ENCODE peak calls at places on chromosomes 13 and 19, in seven cellular contexts. One of them, this sample, is unnamed.

GRCh38 chr19:50051964-50052363 is 26.2 kb downstream of the ZNF473 start:
- DNase-seq in IMR-90: no peak
- DNase-seq in fibroblast of mammary gland: no peak
- DNase-seq in lower lobe of right lung: no peak
- DNase-seq in GM23338: no peak
- DNase-seq in psoas muscle: no peak
- DNase-seq in Caco-2: no peak
- DNase-seq in this sample: no peak

GRCh38 chr13:42266464-42266863 is 5.5 kb upstream of the AKAP11 start:
- DNase-seq in IMR-90: peak; percentile 79
- DNase-seq in fibroblast of mammary gland: peak; percentile 59
- DNase-seq in lower lobe of right lung: no peak
- DNase-seq in GM23338: peak; percentile 12
- DNase-seq in psoas muscle: no peak
- DNase-seq in Caco-2: no peak
- DNase-seq in this sample: no peak

GRCh38 chr19:30685601-30686000 is 313.4 kb downstream of the ZNF536 start:
- DNase-seq in IMR-90: no peak
- DNase-seq in fibroblast of mammary gland: no peak
- DNase-seq in lower lobe of right lung: no peak
- DNase-seq in GM23338: no peak
- DNase-seq in psoas muscle: no peak
- DNase-seq in Caco-2: no peak
- DNase-seq in this sample: no peak

GRCh38 chr13:110356362-110356761 is 49.3 kb downstream of the COL4A2 start:
- DNase-seq in IMR-90: no peak
- DNase-seq in fibroblast of mammary gland: no peak
- DNase-seq in lower lobe of right lung: no peak
- DNase-seq in GM23338: no peak
- DNase-seq in psoas muscle: peak; percentile 51
- DNase-seq in Caco-2: no peak
- DNase-seq in this sample: no peak

GRCh38 chr19:33194884-33195710 is 967 bp downstream of the LRP3 start:
- DNase-seq in IMR-90: peak; percentile 48
- DNase-seq in fibroblast of mammary gland: peak; percentile 62
- DNase-seq in lower lobe of right lung: no peak
- DNase-seq in GM23338: peak; percentile 58
- DNase-seq in psoas muscle: no peak
- DNase-seq in Caco-2: no peak
- DNase-seq in this sample: no peak

GRCh38 chr13:108760129-108760528 is 130.7 kb downstream of the MYO16 start:
- DNase-seq in IMR-90: no peak
- DNase-seq in fibroblast of mammary gland: no peak
- DNase-seq in lower lobe of right lung: no peak
- DNase-seq in GM23338: no peak
- DNase-seq in psoas muscle: no peak
- DNase-seq in Caco-2: no peak
- DNase-seq in this sample: no peak

GRCh38 chr13:60226507-60226906 is 62.8 kb upstream of the DIAPH3 start:
- DNase-seq in IMR-90: peak; percentile 47
- DNase-seq in fibroblast of mammary gland: peak; percentile 35
- DNase-seq in lower lobe of right lung: no peak
- DNase-seq in GM23338: peak; percentile 51
- DNase-seq in psoas muscle: no peak
- DNase-seq in Caco-2: peak; percentile 79
- DNase-seq in this sample: peak; percentile 4

GRCh38 chr19:44574201-44574950 is 39.0 kb upstream of the IGSF23 start:
- DNase-seq in IMR-90: no peak
- DNase-seq in fibroblast of mammary gland: no peak
- DNase-seq in lower lobe of right lung: no peak
- DNase-seq in GM23338: no peak
- DNase-seq in psoas muscle: no peak
- DNase-seq in Caco-2: no peak
- DNase-seq in this sample: no peak

GRCh38 chr19:43446746-43447489 is 18.5 kb downstream of the LYPD3 start:
- DNase-seq in IMR-90: peak; percentile 65
- DNase-seq in fibroblast of mammary gland: peak; percentile 71
- DNase-seq in lower lobe of right lung: peak; percentile 85
- DNase-seq in GM23338: peak; percentile 89
- DNase-seq in psoas muscle: peak; percentile 88
- DNase-seq in Caco-2: peak; percentile 71
- DNase-seq in this sample: no peak

DNA sequence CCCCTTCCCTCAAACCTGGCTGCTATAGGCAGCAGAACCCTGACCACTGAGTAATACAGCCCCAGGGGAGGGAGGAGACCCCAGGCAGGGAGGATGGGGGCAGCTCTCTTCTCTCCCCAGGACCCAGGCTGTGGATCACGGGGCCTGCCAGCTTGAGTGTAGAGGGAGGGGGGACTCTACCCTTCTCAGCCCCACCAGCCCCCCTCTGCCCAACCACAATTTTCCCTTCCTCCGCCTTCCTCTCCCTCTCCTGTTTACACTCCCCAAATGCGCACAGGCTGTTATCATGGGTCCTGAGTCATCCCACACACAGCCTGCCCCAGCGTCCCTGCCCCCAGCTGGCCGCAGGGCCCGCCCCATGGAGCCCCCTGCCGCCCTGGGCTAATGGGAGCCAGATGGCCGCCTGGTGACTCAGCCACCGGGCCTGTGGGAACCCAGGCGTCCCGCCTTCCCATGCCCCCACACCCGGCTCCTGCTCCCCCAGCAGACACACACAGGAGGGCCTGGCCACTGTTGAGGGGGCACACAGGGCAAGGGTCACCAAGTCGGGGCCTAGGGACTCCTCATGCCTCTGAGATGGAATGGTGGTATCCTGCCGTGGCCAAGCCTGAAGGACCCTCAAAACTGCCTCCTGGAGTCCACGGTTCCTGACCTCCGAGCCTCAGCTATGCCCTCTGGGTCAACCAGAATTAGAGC is 13.6 kb downstream of the CCDC97 start:
- DNase-seq in IMR-90: peak; percentile 98
- DNase-seq in fibroblast of mammary gland: peak; percentile 97
- DNase-seq in lower lobe of right lung: no peak
- DNase-seq in GM23338: peak; percentile 37
- DNase-seq in psoas muscle: peak; percentile 88
- DNase-seq in Caco-2: no peak
- DNase-seq in this sample: peak; percentile 92
- H3K4me3 ChIP-seq in IMR-90: no peak overlapping the region
- H3K4me3 ChIP-seq in fibroblast of mammary gland: peak overlapping the region; percentile 12
- H3K4me3 ChIP-seq in lower lobe of right lung: no peak overlapping the region
- H3K4me3 ChIP-seq in GM23338: no peak overlapping the region
- H3K4me3 ChIP-seq in psoas muscle: no peak overlapping the region
- H3K4me3 ChIP-seq in Caco-2: no peak overlapping the region
- H3K4me3 ChIP-seq in this sample: no peak overlapping the region

DNA sequence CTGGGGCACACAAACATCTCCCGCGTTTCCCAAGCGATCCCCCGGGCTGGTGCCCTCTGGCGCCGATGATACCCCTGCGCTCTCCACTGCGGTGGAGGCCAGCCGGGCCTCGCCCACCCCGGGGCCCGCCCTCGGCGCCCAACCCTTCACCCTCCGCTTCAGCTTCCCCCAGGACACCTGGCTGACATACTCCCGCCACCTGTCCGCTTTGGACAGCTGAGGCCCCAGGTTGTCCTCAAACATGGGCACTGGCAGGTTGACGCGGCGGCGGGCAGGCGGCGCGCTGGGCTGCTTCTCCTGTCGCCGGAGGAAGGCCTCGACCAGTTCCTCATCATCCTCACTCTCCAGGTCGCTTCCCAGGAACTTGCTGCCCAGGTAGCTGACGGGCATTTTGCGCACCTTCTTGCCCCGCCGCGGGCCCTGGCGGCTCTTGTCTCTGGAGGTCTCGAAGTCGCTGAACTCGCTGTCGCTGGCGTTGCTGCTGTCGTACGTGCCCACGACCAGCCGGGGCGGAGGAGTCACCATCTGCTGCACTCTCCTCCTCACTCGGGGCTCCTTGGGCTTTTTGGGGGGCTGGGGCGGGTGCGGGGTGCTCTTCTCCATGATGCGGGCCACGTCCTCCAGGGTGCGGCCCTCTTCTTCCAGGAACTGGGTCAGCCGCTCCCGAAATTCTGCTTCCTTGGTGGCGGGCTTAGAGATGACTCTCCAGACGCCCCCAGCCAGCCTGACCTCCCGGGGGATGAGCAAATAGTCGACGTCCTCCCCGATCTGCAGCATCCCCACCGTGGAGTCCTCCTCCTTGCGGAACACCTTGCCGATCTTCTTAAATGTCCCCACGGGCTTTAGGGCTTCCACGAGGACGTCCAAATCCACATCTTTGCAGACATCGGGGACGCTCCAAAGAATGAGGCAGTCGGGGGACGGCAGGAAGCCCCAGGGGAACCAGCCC is 1.1 kb downstream of the CCDC8 start:
- DNase-seq in IMR-90: no peak
- DNase-seq in fibroblast of mammary gland: no peak
- DNase-seq in lower lobe of right lung: peak; percentile 37
- DNase-seq in GM23338: no peak
- DNase-seq in psoas muscle: no peak
- DNase-seq in Caco-2: no peak
- DNase-seq in this sample: no peak
- H3K4me3 ChIP-seq in IMR-90: peak overlapping the region; percentile 57
- H3K4me3 ChIP-seq in fibroblast of mammary gland: peak overlapping the region; percentile 63
- H3K4me3 ChIP-seq in lower lobe of right lung: peak overlapping the region; percentile 60
- H3K4me3 ChIP-seq in GM23338: peak overlapping the region; percentile 94
- H3K4me3 ChIP-seq in psoas muscle: peak overlapping the region; percentile 57
- H3K4me3 ChIP-seq in Caco-2: no peak overlapping the region
- H3K4me3 ChIP-seq in this sample: peak overlapping the region; percentile 90

DNA sequence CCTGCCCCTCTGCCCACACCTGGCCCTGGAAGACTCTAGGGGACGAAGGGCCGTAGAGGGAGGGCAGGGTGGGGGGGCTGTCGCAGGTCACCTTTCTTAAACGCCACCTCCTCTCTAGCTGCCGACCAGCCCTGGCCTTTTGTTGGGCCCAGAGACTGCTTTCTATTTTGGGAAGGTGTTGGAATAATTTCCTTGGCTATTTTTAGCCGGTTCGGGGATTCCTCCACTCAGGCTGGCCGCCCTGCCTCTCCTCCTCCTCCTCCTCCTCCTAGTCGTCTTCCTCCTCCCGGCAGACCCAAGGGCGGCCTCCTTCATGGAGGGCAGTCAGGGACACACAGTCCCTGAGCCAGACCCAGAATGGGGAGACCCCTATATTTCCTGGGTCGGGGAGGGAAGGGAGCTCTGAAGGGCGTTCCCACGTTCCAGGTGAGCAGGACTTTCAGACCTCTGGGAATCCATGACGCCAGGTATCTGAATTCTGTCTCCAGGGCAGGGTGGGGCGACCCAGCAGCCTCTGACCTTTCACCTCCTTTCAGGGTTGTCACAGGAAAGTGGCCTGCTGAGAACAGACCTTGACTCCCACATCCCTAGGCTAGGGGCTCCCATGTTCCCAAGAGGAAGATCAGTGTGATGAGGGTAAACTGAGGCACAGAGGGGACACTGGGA is 19.9 kb downstream of the GADD45B start:
- DNase-seq in IMR-90: no peak
- DNase-seq in fibroblast of mammary gland: no peak
- DNase-seq in lower lobe of right lung: no peak
- DNase-seq in GM23338: no peak
- DNase-seq in psoas muscle: peak; percentile 83
- DNase-seq in Caco-2: no peak
- DNase-seq in this sample: no peak
- H3K4me3 ChIP-seq in IMR-90: no peak overlapping the region
- H3K4me3 ChIP-seq in fibroblast of mammary gland: no peak overlapping the region
- H3K4me3 ChIP-seq in lower lobe of right lung: peak overlapping the region; percentile 60
- H3K4me3 ChIP-seq in GM23338: peak overlapping the region; percentile 60
- H3K4me3 ChIP-seq in psoas muscle: peak overlapping the region; percentile 55
- H3K4me3 ChIP-seq in Caco-2: no peak overlapping the region
- H3K4me3 ChIP-seq in this sample: no peak overlapping the region

DNA sequence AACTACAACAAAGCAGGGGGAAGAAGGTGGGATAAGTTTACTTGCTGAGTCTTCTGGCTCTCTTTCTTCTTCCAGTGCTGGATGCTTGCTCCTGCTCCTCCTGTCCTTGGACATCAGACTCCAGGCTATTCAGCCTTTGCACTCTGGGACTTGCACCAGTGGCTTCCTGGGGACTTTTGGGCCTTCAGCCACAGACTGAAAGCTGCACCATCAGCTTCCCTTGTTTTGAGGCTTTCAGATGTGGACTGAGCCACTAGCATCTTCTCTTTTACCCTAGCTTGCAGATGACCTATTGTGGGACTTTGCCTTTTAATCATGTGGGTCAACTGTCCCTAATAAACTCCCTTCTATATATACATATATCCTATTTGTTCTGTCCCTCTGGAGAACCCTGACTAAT is 173.0 kb upstream of the UFM1 start:
- DNase-seq in IMR-90: no peak
- DNase-seq in fibroblast of mammary gland: no peak
- DNase-seq in lower lobe of right lung: no peak
- DNase-seq in GM23338: no peak
- DNase-seq in psoas muscle: no peak
- DNase-seq in Caco-2: no peak
- DNase-seq in this sample: no peak
- H3K4me3 ChIP-seq in IMR-90: no peak overlapping the region
- H3K4me3 ChIP-seq in fibroblast of mammary gland: no peak overlapping the region
- H3K4me3 ChIP-seq in lower lobe of right lung: no peak overlapping the region
- H3K4me3 ChIP-seq in GM23338: no peak overlapping the region
- H3K4me3 ChIP-seq in psoas muscle: no peak overlapping the region
- H3K4me3 ChIP-seq in Caco-2: no peak overlapping the region
- H3K4me3 ChIP-seq in this sample: no peak overlapping the region

GRCh38 chr19:10086904-10087256 is 763 bp downstream of the SHFL start:
- DNase-seq in IMR-90: no peak
- DNase-seq in fibroblast of mammary gland: no peak
- DNase-seq in lower lobe of right lung: no peak
- DNase-seq in GM23338: no peak
- DNase-seq in psoas muscle: peak; percentile 59
- DNase-seq in Caco-2: no peak
- DNase-seq in this sample: no peak
- H3K4me3 ChIP-seq in IMR-90: peak overlapping the region; percentile 86
- H3K4me3 ChIP-seq in fibroblast of mammary gland: peak overlapping the region; percentile 85
- H3K4me3 ChIP-seq in lower lobe of right lung: peak overlapping the region; percentile 100
- H3K4me3 ChIP-seq in GM23338: peak overlapping the region; percentile 95
- H3K4me3 ChIP-seq in psoas muscle: peak overlapping the region; percentile 79
- H3K4me3 ChIP-seq in Caco-2: peak overlapping the region; percentile 72
- H3K4me3 ChIP-seq in this sample: peak overlapping the region; percentile 82

GRCh38 chr19:11927227-11927626 is 2.3 kb downstream of the ZNF700 start:
- DNase-seq in IMR-90: no peak
- DNase-seq in fibroblast of mammary gland: no peak
- DNase-seq in lower lobe of right lung: no peak
- DNase-seq in GM23338: no peak
- DNase-seq in psoas muscle: no peak
- DNase-seq in Caco-2: no peak
- DNase-seq in this sample: no peak
- H3K4me3 ChIP-seq in IMR-90: no peak overlapping the region
- H3K4me3 ChIP-seq in fibroblast of mammary gland: no peak overlapping the region
- H3K4me3 ChIP-seq in lower lobe of right lung: no peak overlapping the region
- H3K4me3 ChIP-seq in GM23338: no peak overlapping the region
- H3K4me3 ChIP-seq in psoas muscle: no peak overlapping the region
- H3K4me3 ChIP-seq in Caco-2: no peak overlapping the region
- H3K4me3 ChIP-seq in this sample: no peak overlapping the region

GRCh38 chr19:54133312-54133956 is 4.1 kb upstream of the CNOT3 start:
- DNase-seq in IMR-90: no peak
- DNase-seq in fibroblast of mammary gland: peak; percentile 36
- DNase-seq in lower lobe of right lung: no peak
- DNase-seq in GM23338: peak; percentile 56
- DNase-seq in psoas muscle: no peak
- DNase-seq in Caco-2: no peak
- DNase-seq in this sample: no peak
- H3K4me3 ChIP-seq in IMR-90: no peak overlapping the region
- H3K4me3 ChIP-seq in fibroblast of mammary gland: no peak overlapping the region
- H3K4me3 ChIP-seq in lower lobe of right lung: no peak overlapping the region
- H3K4me3 ChIP-seq in GM23338: no peak overlapping the region
- H3K4me3 ChIP-seq in psoas muscle: no peak overlapping the region
- H3K4me3 ChIP-seq in Caco-2: no peak overlapping the region
- H3K4me3 ChIP-seq in this sample: no peak overlapping the region